ENCODE peak calls at places on chromosomes 1 and 21, in seven cellular contexts. One of them, this sample, is unnamed.
A peak's percentile ranks its signal among the peaks of the same experiment; 100 is the strongest.

GRCh38 chr1:85463666-85464496 is 1.1 kb downstream of the DDAH1 start:
- DNase-seq in psoas muscle: no peak
- DNase-seq in endodermal cell: no peak
- DNase-seq in pancreas: no peak
- DNase-seq in breast epithelium: no peak
- DNase-seq in K562: no peak
- DNase-seq in brain microvascular endothelial cell: no peak
- DNase-seq in this sample: no peak

GRCh38 chr1:214833357-214833756 is 230.4 kb downstream of the CENPF start:
- DNase-seq in psoas muscle: no peak
- DNase-seq in endodermal cell: no peak
- DNase-seq in pancreas: no peak
- DNase-seq in breast epithelium: no peak
- DNase-seq in K562: no peak
- DNase-seq in brain microvascular endothelial cell: peak; percentile 81
- DNase-seq in this sample: no peak

GRCh38 chr1:7810395-7810794 is 26.3 kb downstream of the PER3 start:
- DNase-seq in psoas muscle: no peak
- DNase-seq in endodermal cell: no peak
- DNase-seq in pancreas: no peak
- DNase-seq in breast epithelium: no peak
- DNase-seq in K562: peak; percentile 51
- DNase-seq in brain microvascular endothelial cell: peak; percentile 99
- DNase-seq in this sample: no peak

GRCh38 chr1:55337801-55338447 is 122.8 kb upstream of the USP24 start:
- DNase-seq in psoas muscle: no peak
- DNase-seq in endodermal cell: peak; percentile 73
- DNase-seq in pancreas: no peak
- DNase-seq in breast epithelium: no peak
- DNase-seq in K562: peak; percentile 47
- DNase-seq in brain microvascular endothelial cell: peak; percentile 75
- DNase-seq in this sample: no peak

GRCh38 chr1:174884001-174884400 is 115.7 kb upstream of the CACYBP start:
- DNase-seq in psoas muscle: no peak
- DNase-seq in endodermal cell: no peak
- DNase-seq in pancreas: no peak
- DNase-seq in breast epithelium: no peak
- DNase-seq in K562: no peak
- DNase-seq in brain microvascular endothelial cell: no peak
- DNase-seq in this sample: no peak

GRCh38 chr1:183476081-183476480 is 3.8 kb downstream of the SMG7 start:
- DNase-seq in psoas muscle: no peak
- DNase-seq in endodermal cell: no peak
- DNase-seq in pancreas: no peak
- DNase-seq in breast epithelium: no peak
- DNase-seq in K562: peak; percentile 45
- DNase-seq in brain microvascular endothelial cell: no peak
- DNase-seq in this sample: no peak

GRCh38 chr1:64112281-64112680 is 91.1 kb upstream of the UBE2U start:
- DNase-seq in psoas muscle: no peak
- DNase-seq in endodermal cell: peak; percentile 3
- DNase-seq in pancreas: no peak
- DNase-seq in breast epithelium: no peak
- DNase-seq in K562: no peak
- DNase-seq in brain microvascular endothelial cell: peak; percentile 76
- DNase-seq in this sample: no peak

GRCh38 chr1:115164484-115164883 is 75.2 kb upstream of the TSPAN2 start:
- DNase-seq in psoas muscle: no peak
- DNase-seq in endodermal cell: no peak
- DNase-seq in pancreas: no peak
- DNase-seq in breast epithelium: no peak
- DNase-seq in K562: no peak
- DNase-seq in brain microvascular endothelial cell: no peak
- DNase-seq in this sample: no peak

GRCh38 chr1:226643701-226644540 is 95.2 kb downstream of the ITPKB start:
- DNase-seq in psoas muscle: peak; percentile 48
- DNase-seq in endodermal cell: no peak
- DNase-seq in pancreas: peak; percentile 44
- DNase-seq in breast epithelium: no peak
- DNase-seq in K562: no peak
- DNase-seq in brain microvascular endothelial cell: no peak
- DNase-seq in this sample: no peak

GRCh38 chr1:197140123-197140522 is 6.3 kb downstream of the ASPM start:
- DNase-seq in psoas muscle: no peak
- DNase-seq in endodermal cell: no peak
- DNase-seq in pancreas: no peak
- DNase-seq in breast epithelium: no peak
- DNase-seq in K562: no peak
- DNase-seq in brain microvascular endothelial cell: peak; percentile 11
- DNase-seq in this sample: no peak

GRCh38 chr1:226457307-226457712 is 49.4 kb upstream of the PARP1 start:
- DNase-seq in psoas muscle: no peak
- DNase-seq in endodermal cell: peak; percentile 89
- DNase-seq in pancreas: no peak
- DNase-seq in breast epithelium: no peak
- DNase-seq in K562: peak; percentile 38
- DNase-seq in brain microvascular endothelial cell: peak; percentile 3
- DNase-seq in this sample: peak; percentile 39

GRCh38 chr21:46226920-46227599 is 1.5 kb downstream of the LSS start:
- DNase-seq in psoas muscle: no peak
- DNase-seq in endodermal cell: peak; percentile 67
- DNase-seq in pancreas: no peak
- DNase-seq in breast epithelium: no peak
- DNase-seq in K562: no peak
- DNase-seq in brain microvascular endothelial cell: peak; percentile 16
- DNase-seq in this sample: no peak

GRCh38 chr1:39952359-39953110 is 2.4 kb upstream of the MFSD2A start:
- DNase-seq in psoas muscle: no peak
- DNase-seq in endodermal cell: no peak
- DNase-seq in pancreas: no peak
- DNase-seq in breast epithelium: peak; percentile 70
- DNase-seq in K562: no peak
- DNase-seq in brain microvascular endothelial cell: no peak
- DNase-seq in this sample: no peak

GRCh38 chr1:54207287-54207686 is 7.3 kb downstream of the MRPL37 start:
- DNase-seq in psoas muscle: no peak
- DNase-seq in endodermal cell: no peak
- DNase-seq in pancreas: no peak
- DNase-seq in breast epithelium: no peak
- DNase-seq in K562: no peak
- DNase-seq in brain microvascular endothelial cell: no peak
- DNase-seq in this sample: no peak

GRCh38 chr21:28699591-28700259 is 293.0 kb downstream of the LTN1 start:
- DNase-seq in psoas muscle: no peak
- DNase-seq in endodermal cell: no peak
- DNase-seq in pancreas: no peak
- DNase-seq in breast epithelium: no peak
- DNase-seq in K562: no peak
- DNase-seq in brain microvascular endothelial cell: no peak
- DNase-seq in this sample: no peak

GRCh38 chr1:103917771-103918170 is 168.1 kb downstream of the AMY1C start:
- DNase-seq in psoas muscle: no peak
- DNase-seq in endodermal cell: no peak
- DNase-seq in pancreas: no peak
- DNase-seq in breast epithelium: no peak
- DNase-seq in K562: no peak
- DNase-seq in brain microvascular endothelial cell: no peak
- DNase-seq in this sample: no peak

GRCh38 chr1:75126611-75127101 is 7.5 kb upstream of the LHX8 start:
- DNase-seq in psoas muscle: no peak
- DNase-seq in endodermal cell: no peak
- DNase-seq in pancreas: no peak
- DNase-seq in breast epithelium: no peak
- DNase-seq in K562: no peak
- DNase-seq in brain microvascular endothelial cell: no peak
- DNase-seq in this sample: no peak

GRCh38 chr1:75129660-75130311 is 4.4 kb upstream of the LHX8 start:
- DNase-seq in psoas muscle: no peak
- DNase-seq in endodermal cell: peak; percentile 46
- DNase-seq in pancreas: no peak
- DNase-seq in breast epithelium: no peak
- DNase-seq in K562: no peak
- DNase-seq in brain microvascular endothelial cell: no peak
- DNase-seq in this sample: no peak

GRCh38 chr1:75125161-75125681 is 9.0 kb upstream of the LHX8 start:
- DNase-seq in psoas muscle: no peak
- DNase-seq in endodermal cell: no peak
- DNase-seq in pancreas: no peak
- DNase-seq in breast epithelium: no peak
- DNase-seq in K562: no peak
- DNase-seq in brain microvascular endothelial cell: no peak
- DNase-seq in this sample: no peak

GRCh38 chr1:75130312-75130677 is 3.9 kb upstream of the LHX8 start:
- DNase-seq in psoas muscle: no peak
- DNase-seq in endodermal cell: peak; percentile 79
- DNase-seq in pancreas: no peak
- DNase-seq in breast epithelium: no peak
- DNase-seq in K562: no peak
- DNase-seq in brain microvascular endothelial cell: no peak
- DNase-seq in this sample: no peak

GRCh38 chr1:75127916-75128717 is 6.1 kb upstream of the LHX8 start:
- DNase-seq in psoas muscle: no peak
- DNase-seq in endodermal cell: no peak
- DNase-seq in pancreas: no peak
- DNase-seq in breast epithelium: no peak
- DNase-seq in K562: no peak
- DNase-seq in brain microvascular endothelial cell: no peak
- DNase-seq in this sample: no peak
- TF ChIP-seq CTCF in psoas muscle: no peak
- TF ChIP-seq CTCF in endodermal cell: no peak
- TF ChIP-seq CTCF in pancreas: no peak
- TF ChIP-seq CTCF in breast epithelium: no peak
- TF ChIP-seq CTCF in K562: no peak
- TF ChIP-seq CTCF in brain microvascular endothelial cell: no peak
- TF ChIP-seq CTCF in this sample: no peak

GRCh38 chr1:88935522-88936222 is 44.3 kb upstream of the GTF2B start:
- DNase-seq in psoas muscle: no peak
- DNase-seq in endodermal cell: no peak
- DNase-seq in pancreas: no peak
- DNase-seq in breast epithelium: no peak
- DNase-seq in K562: peak; percentile 36
- DNase-seq in brain microvascular endothelial cell: no peak
- DNase-seq in this sample: no peak
- H3K27ac ChIP-seq in psoas muscle: no peak overlapping the region
- H3K27ac ChIP-seq in endodermal cell: no peak overlapping the region
- H3K27ac ChIP-seq in pancreas: no peak overlapping the region
- H3K27ac ChIP-seq in breast epithelium: no peak overlapping the region
- H3K27ac ChIP-seq in K562: no peak overlapping the region
- H3K27ac ChIP-seq in brain microvascular endothelial cell: no peak overlapping the region
- H3K27ac ChIP-seq in this sample: no peak overlapping the region

DNA sequence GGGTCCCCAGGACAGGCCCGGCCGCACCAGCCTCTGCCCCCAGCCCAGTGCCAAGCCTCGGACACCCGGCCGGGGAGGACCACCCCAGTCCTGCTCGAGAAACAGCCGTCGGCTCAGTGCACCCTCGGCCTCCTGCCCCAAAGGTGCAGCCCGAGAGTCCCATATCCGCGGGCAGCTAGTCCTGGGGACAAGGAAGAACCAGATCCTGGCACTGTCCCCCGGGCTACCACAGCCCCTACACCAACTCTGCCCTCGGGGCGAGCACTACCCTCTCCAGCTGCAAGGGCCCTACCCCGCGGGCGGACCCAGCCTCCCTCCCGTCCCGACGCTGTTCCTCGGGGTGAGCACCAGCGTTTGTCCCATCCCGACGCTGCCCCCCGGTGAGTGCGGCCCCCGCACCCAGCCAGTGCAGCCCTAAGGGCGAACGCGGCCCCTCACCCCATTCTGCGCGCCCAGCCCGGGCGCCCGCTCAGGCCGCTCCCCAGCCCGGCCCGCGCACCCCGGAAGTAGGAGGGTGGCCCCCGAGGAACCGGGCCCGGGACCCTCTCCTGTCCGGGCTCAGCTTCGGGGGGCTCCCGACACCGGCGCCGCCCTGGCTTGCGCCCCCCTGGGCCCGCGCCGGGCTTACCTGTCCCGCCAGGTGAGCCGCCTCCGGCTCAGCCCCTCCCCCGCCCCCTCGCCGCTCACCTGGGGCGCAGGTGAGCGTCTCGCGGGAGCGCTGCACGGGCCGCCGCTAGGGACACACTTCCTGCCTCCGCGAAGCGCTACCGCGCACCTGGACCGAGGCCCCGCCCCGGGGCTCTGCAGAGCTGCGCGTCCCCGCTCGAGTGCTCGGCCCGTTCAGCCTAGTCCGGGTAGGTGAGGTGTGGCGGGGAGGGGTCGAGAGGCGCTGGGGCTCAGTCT is at the start of gene KDF1:
- DNase-seq in psoas muscle: no peak
- DNase-seq in endodermal cell: peak; percentile 96
- DNase-seq in pancreas: peak; percentile 96
- DNase-seq in breast epithelium: peak; percentile 63
- DNase-seq in K562: peak; percentile 67
- DNase-seq in brain microvascular endothelial cell: no peak
- DNase-seq in this sample: peak; percentile 60
- TF ChIP-seq CTCF in psoas muscle: no peak
- TF ChIP-seq CTCF in endodermal cell: peak; percentile 65
- TF ChIP-seq CTCF in pancreas: no peak
- TF ChIP-seq CTCF in breast epithelium: peak; percentile 61
- TF ChIP-seq CTCF in K562: peak; percentile 26
- TF ChIP-seq CTCF in brain microvascular endothelial cell: no peak
- TF ChIP-seq CTCF in this sample: peak; percentile 36

GRCh38 chr1:59101518-59101917 is 195.4 kb upstream of the FGGY start:
- DNase-seq in psoas muscle: no peak
- DNase-seq in endodermal cell: no peak
- DNase-seq in pancreas: no peak
- DNase-seq in breast epithelium: no peak
- DNase-seq in K562: no peak
- DNase-seq in brain microvascular endothelial cell: no peak
- DNase-seq in this sample: no peak

GRCh38 chr1:59100975-59101374 is 195.9 kb upstream of the FGGY start:
- DNase-seq in psoas muscle: peak; percentile 67
- DNase-seq in endodermal cell: no peak
- DNase-seq in pancreas: no peak
- DNase-seq in breast epithelium: no peak
- DNase-seq in K562: no peak
- DNase-seq in brain microvascular endothelial cell: peak; percentile 63
- DNase-seq in this sample: no peak

GRCh38 chr1:59096501-59096900 is 200.4 kb upstream of the FGGY start:
- DNase-seq in psoas muscle: no peak
- DNase-seq in endodermal cell: no peak
- DNase-seq in pancreas: no peak
- DNase-seq in breast epithelium: no peak
- DNase-seq in K562: peak; percentile 47
- DNase-seq in brain microvascular endothelial cell: no peak
- DNase-seq in this sample: no peak

GRCh38 chr1:59103457-59103856 is 193.4 kb upstream of the FGGY start:
- DNase-seq in psoas muscle: no peak
- DNase-seq in endodermal cell: no peak
- DNase-seq in pancreas: no peak
- DNase-seq in breast epithelium: no peak
- DNase-seq in K562: no peak
- DNase-seq in brain microvascular endothelial cell: no peak
- DNase-seq in this sample: no peak

DNA sequence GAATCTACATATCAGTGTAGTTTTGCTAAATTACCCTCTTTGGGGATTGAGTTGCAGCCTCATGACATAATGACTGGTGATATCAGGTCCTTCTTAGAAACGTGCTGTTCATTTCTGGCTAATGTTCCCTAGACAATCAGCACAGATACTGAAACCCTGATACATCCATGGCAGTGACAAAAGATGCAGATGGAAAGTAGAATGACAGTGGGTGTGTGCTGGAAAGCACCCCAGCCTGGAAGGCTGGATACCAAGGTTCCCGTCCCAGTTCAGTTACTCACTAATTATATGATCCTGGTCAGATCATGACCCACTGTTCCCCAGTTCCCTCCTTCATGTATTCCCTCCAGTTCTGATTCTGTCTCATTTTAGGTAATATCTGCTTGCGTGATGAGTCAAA is 198.2 kb upstream of the FGGY start:
- DNase-seq in psoas muscle: no peak
- DNase-seq in endodermal cell: no peak
- DNase-seq in pancreas: no peak
- DNase-seq in breast epithelium: no peak
- DNase-seq in K562: no peak
- DNase-seq in brain microvascular endothelial cell: no peak
- DNase-seq in this sample: no peak
- H3K27ac ChIP-seq in psoas muscle: no peak overlapping the region
- H3K27ac ChIP-seq in endodermal cell: no peak overlapping the region
- H3K27ac ChIP-seq in pancreas: no peak overlapping the region
- H3K27ac ChIP-seq in breast epithelium: no peak overlapping the region
- H3K27ac ChIP-seq in K562: no peak overlapping the region
- H3K27ac ChIP-seq in brain microvascular endothelial cell: no peak overlapping the region
- H3K27ac ChIP-seq in this sample: no peak overlapping the region

This sample was measured in CD4-positive, alpha-beta T cell.